ENCODE peak calls at places on chromosomes 12 and 14, in nine cellular contexts. U, S, B, R, K, O, A, L and Z are unnamed samples.
A peak's percentile ranks its signal among the peaks of the same experiment; 100 is the strongest.

GRCh38 chr12:65339161-65339560 is 60.7 kb downstream of the MSRB3 start:
- DNase-seq in U (no peak), S (no peak), B (no peak), R (no peak), K (no peak), O (no peak), A (no peak), L (no peak), Z (no peak)

GRCh38 chr14:102492523-102492910 is 17.1 kb downstream of the ANKRD9 start:
- DNase-seq in U (no peak), S (peak; percentile 67), B (no peak), R (no peak), K (no peak), O (no peak), A (no peak), L (no peak), Z (no peak)

GRCh38 chr14:28949503-28949902 is 182.9 kb downstream of the FOXG1 start:
- DNase-seq in U (no peak), S (no peak), B (no peak), R (no peak), K (no peak), O (no peak), A (no peak), L (no peak), Z (no peak)

GRCh38 chr12:124718458-124718857 is 145.2 kb downstream of the SCARB1 start:
- DNase-seq in U (no peak), S (no peak), B (no peak), R (no peak), K (no peak), O (no peak), A (no peak), L (no peak), Z (no peak)

GRCh38 chr14:64958743-64959142 is 13.4 kb downstream of the RAB15 start:
- DNase-seq in U (no peak), S (no peak), B (no peak), R (no peak), K (no peak), O (no peak), A (no peak), L (no peak), Z (no peak)

GRCh38 chr14:100734031-100734990 is 7.6 kb downstream of the DLK1 start:
- DNase-seq in U (no peak), S (peak; percentile 69), B (no peak), R (no peak), K (no peak), O (no peak), A (no peak), L (no peak), Z (no peak)

GRCh38 chr12:10967409-10967808 is 19.3 kb downstream of the TAS2R50 start:
- DNase-seq in U (peak; percentile 61), S (no peak), B (no peak), R (no peak), K (no peak), O (no peak), A (no peak), L (no peak), Z (no peak)

GRCh38 chr12:108478611-108479010 is 36.5 kb upstream of the FICD start:
- DNase-seq in U (no peak), S (no peak), B (no peak), R (no peak), K (no peak), O (no peak), A (no peak), L (no peak), Z (no peak)

GRCh38 chr12:79983492-79983891 is 48.6 kb upstream of the PPP1R12A start:
- DNase-seq in U (peak; percentile 61), S (no peak), B (peak; percentile 86), R (no peak), K (no peak), O (no peak), A (no peak), L (no peak), Z (peak; percentile 40)

GRCh38 chr14:65044596-65044959 is 57.7 kb downstream of the MAX start:
- DNase-seq in U (peak; percentile 31), S (peak; percentile 85), B (no peak), R (no peak), K (no peak), O (no peak), A (no peak), L (no peak), Z (no peak)

GRCh38 chr14:52080171-52080800 is 11.4 kb upstream of the NID2 start:
- DNase-seq in U (peak; percentile 91), S (no peak), B (no peak), R (no peak), K (no peak), O (no peak), A (no peak), L (no peak), Z (peak; percentile 26)

GRCh38 chr14:25049559-25050493 is at the start of gene STXBP6:
- DNase-seq in U (peak; percentile 78), S (no peak), B (peak; percentile 20), R (peak; percentile 84), K (peak; percentile 71), O (no peak), A (peak; percentile 91), L (peak; percentile 29), Z (no peak)

GRCh38 chr14:41586237-41586636 is 20.4 kb upstream of the LRFN5 start:
- DNase-seq in U (peak; percentile 26), S (no peak), B (no peak), R (no peak), K (no peak), O (no peak), A (no peak), L (no peak), Z (no peak)

GRCh38 chr14:64566651-64567122 is 16.9 kb downstream of the PPP1R36 start:
- DNase-seq in U (peak; percentile 30), S (no peak), B (no peak), R (no peak), K (no peak), O (no peak), A (no peak), L (no peak), Z (no peak)

GRCh38 chr12:3684449-3685051 is 68.4 kb downstream of the CRACR2A start:
- DNase-seq in U (peak; percentile 81), S (no peak), B (no peak), R (peak; percentile 42), K (no peak), O (no peak), A (no peak), L (no peak), Z (no peak)

GRCh38 chr14:91149462-91149861 is 35.6 kb downstream of the DGLUCY start:
- DNase-seq in U (peak; percentile 98), S (no peak), B (peak; percentile 84), R (no peak), K (no peak), O (no peak), A (peak; percentile 83), L (peak; percentile 57), Z (peak; percentile 97)

GRCh38 chr14:68813318-68813838 is 20.5 kb upstream of the ZFP36L1 start:
- DNase-seq in U (no peak), S (peak; percentile 74), B (no peak), R (no peak), K (no peak), O (no peak), A (no peak), L (no peak), Z (no peak)

GRCh38 chr12:87140257-87140656 is 884.1 kb upstream of the MGAT4C start:
- DNase-seq in U (peak; percentile 87), S (no peak), B (peak; percentile 8), R (no peak), K (no peak), O (no peak), A (peak; percentile 11), L (no peak), Z (no peak)

GRCh38 chr14:53432378-53432802 is 279.3 kb upstream of the DDHD1 start:
- DNase-seq in U (peak; percentile 52), S (no peak), B (peak; percentile 57), R (no peak), K (peak; percentile 18), O (peak; percentile 54), A (peak; percentile 59), L (no peak), Z (no peak)

DNA sequence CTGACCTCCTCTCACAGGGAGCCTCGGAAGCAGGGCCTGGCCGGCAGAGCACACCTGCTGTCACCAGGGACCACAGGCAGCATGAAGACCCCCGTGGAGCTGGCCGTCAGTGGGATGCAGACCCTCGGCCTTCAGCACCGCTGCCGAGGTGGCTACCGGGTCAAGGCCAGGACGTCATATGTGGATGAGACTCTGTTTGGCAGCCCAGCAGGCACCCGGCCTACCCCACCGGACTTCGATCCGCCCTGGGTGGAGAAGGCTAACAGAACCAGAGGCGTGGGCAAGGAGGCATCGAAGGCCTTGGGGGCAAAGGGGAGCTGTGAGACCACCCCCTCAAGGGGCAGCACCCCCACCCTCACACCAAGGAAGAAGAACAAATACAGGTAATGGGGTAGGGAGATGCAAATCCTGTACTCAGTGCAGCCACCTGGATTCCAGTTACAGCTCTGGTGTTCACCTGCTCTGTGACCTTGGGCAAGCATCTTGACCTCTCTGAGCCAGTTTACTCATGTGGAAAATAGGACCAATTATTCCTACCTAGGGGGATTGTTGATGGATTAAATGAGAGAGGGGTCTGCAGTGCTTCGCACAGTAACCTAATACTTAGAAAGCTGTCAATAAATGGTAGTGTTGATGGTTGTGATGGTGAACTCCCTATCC is 1.3 kb downstream of the RITA1 start:
- DNase-seq in U (no peak), S (peak; percentile 82), B (no peak), R (no peak), K (no peak), O (no peak), A (no peak), L (no peak), Z (no peak)
- H3K27ac ChIP-seq in U (no peak overlapping the region), S (no peak overlapping the region), B (peak overlapping the region; percentile 91), R (peak overlapping the region; percentile 98), K (no peak overlapping the region), O (no peak overlapping the region), A (no peak overlapping the region), L (peak overlapping the region; percentile 47), Z (no peak overlapping the region)

GRCh38 chr14:93107383-93107782 is 8.3 kb downstream of the ITPK1 start:
- DNase-seq in U (no peak), S (no peak), B (no peak), R (no peak), K (no peak), O (no peak), A (no peak), L (no peak), Z (no peak)
- H3K27ac ChIP-seq in U (no peak overlapping the region), S (no peak overlapping the region), B (peak overlapping the region; percentile 76), R (no peak overlapping the region), K (no peak overlapping the region), O (no peak overlapping the region), A (no peak overlapping the region), L (no peak overlapping the region), Z (no peak overlapping the region)

GRCh38 chr12:62713723-62714122 is 221.2 kb downstream of the PPM1H start:
- DNase-seq in U (no peak), S (no peak), B (no peak), R (no peak), K (no peak), O (no peak), A (no peak), L (no peak), Z (no peak)
- H3K27ac ChIP-seq in U (no peak overlapping the region), S (no peak overlapping the region), B (no peak overlapping the region), R (peak overlapping the region; percentile 79), K (no peak overlapping the region), O (no peak overlapping the region), A (no peak overlapping the region), L (no peak overlapping the region), Z (no peak overlapping the region)

DNA sequence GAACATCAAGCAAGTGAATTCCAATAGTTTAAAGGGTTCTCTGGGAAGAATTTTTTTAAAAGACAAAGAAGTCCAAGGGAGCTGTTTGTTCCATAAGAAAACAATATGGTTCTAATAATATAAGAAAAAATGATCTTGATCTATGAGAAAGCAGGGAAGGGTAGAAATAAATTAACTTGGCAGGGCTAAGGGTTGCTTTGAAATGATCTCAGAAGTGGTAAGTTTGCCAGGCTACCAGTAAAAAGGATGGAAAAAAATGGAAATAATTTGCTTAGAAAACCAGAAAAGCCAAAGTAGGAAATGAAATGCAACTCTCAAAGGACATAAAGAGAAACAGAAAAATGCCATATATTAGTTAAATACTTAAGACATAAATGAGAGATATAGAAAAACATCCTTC is 41.7 kb upstream of the EMP1 start:
- DNase-seq in U (no peak), S (no peak), B (no peak), R (no peak), K (no peak), O (no peak), A (no peak), L (no peak), Z (no peak)
- H3K27ac ChIP-seq in U (no peak overlapping the region), S (no peak overlapping the region), B (no peak overlapping the region), R (no peak overlapping the region), K (no peak overlapping the region), O (no peak overlapping the region), A (no peak overlapping the region), L (no peak overlapping the region), Z (no peak overlapping the region)